ENCODE peak calls at places on chromosomes 13 and 19, in six cellular contexts. F is heart left ventricle; J is IMR-90; E is CD8-positive, alpha-beta T cell; X is fibroblast of the aortic adventitia; T is MCF 10A. R is an unnamed sample.

GRCh38 chr13:90708159-90708558 is 639.3 kb upstream of the MIR17HG start:
- DNase-seq in F (no peak), J (no peak), E (no peak), X (no peak), T (no peak), R (no peak)

GRCh38 chr13:29849731-29850212 is 645 bp downstream of the UBL3 start:
- DNase-seq in F (peak), J (peak), E (peak), X (peak), T (peak), R (peak)

GRCh38 chr13:33137726-33138125 is 121.5 kb downstream of the KL start:
- DNase-seq in F (no peak), J (no peak), E (no peak), X (no peak), T (no peak), R (no peak)

GRCh38 chr19:42386974-42387707 is 3.0 kb downstream of the CNFN start:
- DNase-seq in F (peak), J (peak), E (peak), X (peak), T (peak), R (peak)

GRCh38 chr13:52085416-52085815 is 43.5 kb downstream of the NEK5 start:
- DNase-seq in F (no peak), J (peak), E (no peak), X (peak), T (peak), R (peak)

GRCh38 chr19:50204081-50204428 is 633 bp downstream of the MYH14 start:
- DNase-seq in F (no peak), J (no peak), E (no peak), X (no peak), T (no peak), R (no peak)

GRCh38 chr19:44869728-44870470 is 21.2 kb upstream of the TOMM40 start:
- DNase-seq in F (peak), J (peak), E (no peak), X (no peak), T (no peak), R (no peak)

GRCh38 chr13:107799001-107799400 is 416.3 kb downstream of the LIG4 start:
- DNase-seq in F (no peak), J (peak), E (no peak), X (peak), T (no peak), R (no peak)

GRCh38 chr19:49556412-49557398 is 23.7 kb downstream of the NOSIP start:
- DNase-seq in F (no peak), J (no peak), E (peak), X (no peak), T (no peak), R (no peak)

GRCh38 chr13:30898721-30899188 is 7.3 kb upstream of the MEDAG start:
- DNase-seq in F (peak), J (peak), E (no peak), X (peak), T (peak), R (no peak)

GRCh38 chr13:98203641-98204326 is 26.7 kb upstream of the RNF113B start:
- DNase-seq in F (no peak), J (no peak), E (no peak), X (peak), T (no peak), R (no peak)

GRCh38 chr13:64274481-64275217 is 2859.0 kb upstream of the PCDH20 start:
- DNase-seq in F (no peak), J (peak), E (no peak), X (peak), T (no peak), R (peak)

GRCh38 chr19:10228393-10228792 is 2.7 kb downstream of the S1PR2 start:
- DNase-seq in F (no peak), J (no peak), E (no peak), X (no peak), T (no peak), R (no peak)

GRCh38 chr13:40536443-40537113 is 129.9 kb downstream of the FOXO1 start:
- DNase-seq in F (no peak), J (no peak), E (no peak), X (no peak), T (no peak), R (peak)

GRCh38 chr19:55474269-55475265 is 1.9 kb upstream of the ZNF628 start:
- DNase-seq in F (no peak), J (no peak), E (no peak), X (no peak), T (peak), R (peak)

GRCh38 chr19:3250675-3251074 is 26.2 kb downstream of the CELF5 start:
- DNase-seq in F (no peak), J (no peak), E (peak), X (peak), T (peak), R (no peak)

GRCh38 chr13:102721800-102722231 is 27.0 kb upstream of the METTL21C start:
- DNase-seq in F (no peak), J (no peak), E (no peak), X (peak), T (peak), R (no peak)

GRCh38 chr13:69389899-69390298 is 717.7 kb upstream of the ATXN8OS start:
- DNase-seq in F (no peak), J (no peak), E (no peak), X (no peak), T (peak), R (no peak)

GRCh38 chr13:73842621-73843020 is 291.6 kb downstream of the KLF12 start:
- DNase-seq in F (no peak), J (peak), E (no peak), X (no peak), T (no peak), R (no peak)

GRCh38 chr13:113552786-113553540 is 31.6 kb upstream of the TFDP1 start:
- DNase-seq in F (no peak), J (no peak), E (no peak), X (no peak), T (no peak), R (no peak)

GRCh38 chr19:11264452-11265176 is 2.3 kb upstream of the DOCK6 start:
- DNase-seq in F (peak), J (no peak), E (no peak), X (no peak), T (no peak), R (peak)

GRCh38 chr19:11260996-11261395 is 1.3 kb downstream of the DOCK6 start:
- DNase-seq in F (no peak), J (no peak), E (no peak), X (no peak), T (no peak), R (no peak)

GRCh38 chr19:11263726-11264125 is 1.4 kb upstream of the DOCK6 start:
- DNase-seq in F (no peak), J (no peak), E (no peak), X (no peak), T (no peak), R (no peak)

GRCh38 chr19:11261431-11261901 is 858 bp downstream of the DOCK6 start:
- DNase-seq in F (peak), J (no peak), E (no peak), X (no peak), T (no peak), R (no peak)

GRCh38 chr19:11261902-11262839 is at the start of gene DOCK6:
- DNase-seq in F (peak), J (no peak), E (no peak), X (no peak), T (no peak), R (no peak)
- TF ChIP-seq CTCF in F (peak), J (peak), E (no peak), X (peak), T (peak), R (peak)

GRCh38 chr13:35961461-35962220 is 169.5 kb downstream of the DCLK1 start:
- DNase-seq in F (no peak), J (peak), E (no peak), X (peak), T (peak), R (no peak)
- TF ChIP-seq CTCF in F (no peak), J (no peak), E (no peak), X (peak), T (no peak), R (peak)

GRCh38 chr19:47272448-47273312 is 2.0 kb upstream of the INAFM1 start:
- DNase-seq in F (peak), J (no peak), E (peak), X (peak), T (no peak), R (no peak)
- TF ChIP-seq CTCF in F (no peak), J (no peak), E (no peak), X (peak), T (no peak), R (peak)

GRCh38 chr19:14091885-14092462 is 1.4 kb upstream of the SAMD1 start:
- DNase-seq in F (no peak), J (no peak), E (peak), X (no peak), T (no peak), R (no peak)
- TF ChIP-seq CTCF in F (no peak), J (no peak), E (no peak), X (no peak), T (no peak), R (peak)

DNA sequence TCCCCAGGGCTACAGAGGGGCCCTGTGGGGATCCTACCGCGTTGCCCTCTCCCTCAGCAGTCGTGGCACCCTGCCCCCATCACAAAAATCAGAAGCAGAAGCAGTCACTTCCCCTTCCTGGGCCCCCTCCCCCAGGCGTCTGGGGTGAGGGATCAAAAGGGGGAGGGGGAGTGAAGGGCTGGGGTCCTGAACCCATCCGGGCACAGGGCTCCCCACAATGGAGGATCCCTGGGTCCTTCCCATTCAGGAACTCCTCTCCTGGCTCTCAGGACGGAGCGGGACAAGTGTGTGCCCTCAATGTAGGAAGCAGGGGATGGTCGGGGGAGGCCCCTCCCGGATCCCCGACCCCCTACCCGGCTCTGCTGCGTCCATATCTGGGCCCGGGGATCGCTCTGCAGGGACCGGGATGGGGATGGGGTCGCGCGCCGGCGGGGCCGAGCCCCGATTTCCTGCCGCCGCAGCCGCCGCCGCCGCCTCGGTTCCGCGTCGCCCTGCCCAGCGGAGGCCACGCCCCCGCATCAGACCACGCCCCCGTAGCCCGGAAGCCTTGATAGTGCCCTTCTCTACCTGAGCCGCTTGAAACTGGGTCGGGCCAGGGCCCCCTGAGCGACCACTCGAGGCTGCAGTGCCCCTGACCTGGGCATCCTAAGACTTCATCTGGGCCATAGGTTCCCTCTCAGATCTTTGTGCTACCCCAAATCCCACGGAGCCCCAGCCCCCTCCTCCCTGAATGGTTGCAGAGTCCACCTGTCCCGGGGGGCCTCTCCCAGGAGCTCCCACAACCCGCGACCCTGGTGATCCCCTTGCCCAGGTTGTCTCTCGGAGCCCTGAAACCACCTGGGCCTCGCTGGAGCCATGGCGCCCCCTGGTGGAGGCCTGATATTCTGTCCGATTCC is at the start of gene GMIP:
- DNase-seq in F (peak), J (peak), E (peak), X (peak), T (peak), R (no peak)
- TF ChIP-seq CTCF in F (peak), J (peak), E (peak), X (peak), T (peak), R (peak)

GRCh38 chr19:14342809-14343208 is 38.4 kb upstream of the ADGRE5 start:
- DNase-seq in F (no peak), J (no peak), E (no peak), X (no peak), T (no peak), R (no peak)
- TF ChIP-seq CTCF in F (no peak), J (no peak), E (no peak), X (no peak), T (no peak), R (no peak)

DNA sequence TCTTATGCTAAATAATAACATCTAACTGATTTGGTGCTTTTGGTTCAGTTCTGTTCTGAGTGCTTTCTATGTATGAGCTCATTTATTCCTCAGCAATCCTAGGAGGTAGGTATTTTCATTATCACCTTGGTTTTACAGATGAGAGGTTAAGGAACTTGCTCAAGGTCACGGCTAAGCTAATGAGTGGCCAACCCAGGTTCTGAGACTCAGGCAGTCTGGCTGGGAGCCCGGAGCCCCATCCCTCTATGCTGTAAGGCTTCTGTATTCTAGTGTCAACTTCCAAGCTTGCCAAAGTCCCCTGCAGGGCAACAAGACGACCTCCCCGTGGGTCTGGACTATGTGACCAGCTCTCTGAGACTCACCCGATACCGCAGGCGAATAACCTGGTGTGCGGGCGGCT is 60.5 kb downstream of the PARP4 start:
- DNase-seq in F (no peak), J (no peak), E (no peak), X (no peak), T (no peak), R (no peak)
- TF ChIP-seq CTCF in F (no peak), J (no peak), E (no peak), X (no peak), T (no peak), R (no peak)

GRCh38 chr13:78022164-78022877 is 103.7 kb upstream of the EDNRB start:
- DNase-seq in F (peak), J (peak), E (peak), X (peak), T (peak), R (peak)
- TF ChIP-seq CTCF in F (no peak), J (no peak), E (no peak), X (no peak), T (no peak), R (no peak)

DNA sequence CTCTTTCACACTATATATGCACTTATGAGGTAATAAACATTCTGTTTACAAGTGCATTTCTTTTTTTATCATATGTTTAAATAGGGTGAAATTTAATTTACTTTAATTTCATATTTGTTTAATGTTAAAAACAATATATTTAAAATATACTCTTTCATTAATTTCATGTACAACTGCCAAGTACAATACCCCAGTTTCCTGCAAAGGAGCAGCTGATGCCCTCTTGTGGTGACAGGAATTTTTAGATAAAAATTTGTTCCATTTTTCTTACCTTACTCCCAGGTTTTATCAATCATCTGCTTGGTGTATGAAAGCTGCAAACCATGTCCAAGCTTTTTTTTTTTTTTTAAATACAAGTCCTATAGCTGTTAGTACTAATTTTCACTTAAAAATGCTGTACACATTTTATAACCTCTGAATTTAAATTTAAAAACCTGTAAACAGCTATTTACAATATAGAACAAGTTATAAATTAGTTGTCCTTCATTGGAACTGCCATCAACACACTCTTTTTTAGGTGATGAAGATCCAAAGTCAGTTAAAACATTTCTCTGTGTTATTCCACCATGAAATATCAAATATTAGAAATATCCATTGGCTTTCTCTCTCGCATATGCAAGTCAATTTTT is 4.9 kb downstream of the PCDH20 start:
- DNase-seq in F (no peak), J (peak), E (no peak), X (peak), T (peak), R (no peak)
- TF ChIP-seq CTCF in F (peak), J (peak), E (no peak), X (peak), T (peak), R (peak)

GRCh38 chr19:19663292-19664120 is at the start of gene ATP13A1:
- DNase-seq in F (peak), J (peak), E (peak), X (peak), T (peak), R (peak)
- TF ChIP-seq CTCF in F (no peak), J (no peak), E (peak), X (peak), T (no peak), R (peak)